ENCODE peak calls at places on chromosome 21, in five cellular contexts. One of them, this sample, is unnamed. For H3K27me3 and H3K4me1, the result is how much of the 10 kb centered on the place peaks cover.

GRCh38 chr21:27831821-27832569 is 865.1 kb upstream of the ADAMTS5 start:
- DNase-seq in ascending aorta: no peak
- DNase-seq in heart left ventricle: no peak
- DNase-seq in endothelial cell of umbilical vein: no peak
- DNase-seq in breast epithelium: no peak
- DNase-seq in this sample: no peak

GRCh38 chr21:45161039-45161945 is 86.9 kb downstream of the ADARB1 start:
- DNase-seq in ascending aorta: no peak
- DNase-seq in heart left ventricle: no peak
- DNase-seq in endothelial cell of umbilical vein: no peak
- DNase-seq in breast epithelium: peak
- DNase-seq in this sample: no peak

GRCh38 chr21:44927587-44928461 is 7.1 kb upstream of the ITGB2 start:
- DNase-seq in ascending aorta: no peak
- DNase-seq in heart left ventricle: peak
- DNase-seq in endothelial cell of umbilical vein: no peak
- DNase-seq in breast epithelium: peak
- DNase-seq in this sample: no peak

GRCh38 chr21:42599486-42599885 is 53.9 kb upstream of the PDE9A start:
- DNase-seq in ascending aorta: no peak
- DNase-seq in heart left ventricle: no peak
- DNase-seq in endothelial cell of umbilical vein: no peak
- DNase-seq in breast epithelium: no peak
- DNase-seq in this sample: no peak

GRCh38 chr21:17660449-17660848 is 47.7 kb upstream of the BTG3 start:
- DNase-seq in ascending aorta: no peak
- DNase-seq in heart left ventricle: no peak
- DNase-seq in endothelial cell of umbilical vein: no peak
- DNase-seq in breast epithelium: no peak
- DNase-seq in this sample: no peak

GRCh38 chr21:29639366-29640232 is 300.2 kb downstream of the GRIK1 start:
- DNase-seq in ascending aorta: no peak
- DNase-seq in heart left ventricle: no peak
- DNase-seq in endothelial cell of umbilical vein: no peak
- DNase-seq in breast epithelium: no peak
- DNase-seq in this sample: no peak

GRCh38 chr21:21688877-21689276 is 690.7 kb downstream of the NCAM2 start:
- DNase-seq in ascending aorta: no peak
- DNase-seq in heart left ventricle: no peak
- DNase-seq in endothelial cell of umbilical vein: no peak
- DNase-seq in breast epithelium: no peak
- DNase-seq in this sample: no peak

GRCh38 chr21:20814090-20814489 is 184.1 kb upstream of the NCAM2 start:
- DNase-seq in ascending aorta: no peak
- DNase-seq in heart left ventricle: no peak
- DNase-seq in endothelial cell of umbilical vein: no peak
- DNase-seq in breast epithelium: no peak
- DNase-seq in this sample: no peak

GRCh38 chr21:43337901-43338655 is 88.9 kb downstream of the SIK1 start:
- DNase-seq in ascending aorta: no peak
- DNase-seq in heart left ventricle: no peak
- DNase-seq in endothelial cell of umbilical vein: no peak
- DNase-seq in breast epithelium: no peak
- DNase-seq in this sample: no peak

GRCh38 chr21:44299458-44300261 is at the start of gene PFKL:
- DNase-seq in ascending aorta: peak
- DNase-seq in heart left ventricle: peak
- DNase-seq in endothelial cell of umbilical vein: peak
- DNase-seq in breast epithelium: peak
- DNase-seq in this sample: peak

GRCh38 chr21:37546949-37547614 is 180.5 kb downstream of the DYRK1A start:
- DNase-seq in ascending aorta: peak
- DNase-seq in heart left ventricle: no peak
- DNase-seq in endothelial cell of umbilical vein: peak
- DNase-seq in breast epithelium: no peak
- DNase-seq in this sample: no peak

GRCh38 chr21:36768496-36768895 is 69.6 kb downstream of the SIM2 start:
- DNase-seq in ascending aorta: no peak
- DNase-seq in heart left ventricle: no peak
- DNase-seq in endothelial cell of umbilical vein: no peak
- DNase-seq in breast epithelium: no peak
- DNase-seq in this sample: no peak

GRCh38 chr21:45859762-45860357 is 121.7 kb upstream of the COL6A1 start:
- DNase-seq in ascending aorta: peak
- DNase-seq in heart left ventricle: no peak
- DNase-seq in endothelial cell of umbilical vein: no peak
- DNase-seq in breast epithelium: no peak
- DNase-seq in this sample: no peak

GRCh38 chr21:29201186-29201585 is 70.7 kb downstream of the MAP3K7CL start:
- DNase-seq in ascending aorta: no peak
- DNase-seq in heart left ventricle: no peak
- DNase-seq in endothelial cell of umbilical vein: no peak
- DNase-seq in breast epithelium: no peak
- DNase-seq in this sample: no peak

GRCh38 chr21:37762606-37763005 is 153.7 kb downstream of the KCNJ6 start:
- DNase-seq in ascending aorta: no peak
- DNase-seq in heart left ventricle: no peak
- DNase-seq in endothelial cell of umbilical vein: no peak
- DNase-seq in breast epithelium: no peak
- DNase-seq in this sample: no peak

GRCh38 chr21:15221799-15222386 is 157.1 kb upstream of the NRIP1 start:
- DNase-seq in ascending aorta: peak
- DNase-seq in heart left ventricle: peak
- DNase-seq in endothelial cell of umbilical vein: no peak
- DNase-seq in breast epithelium: no peak
- DNase-seq in this sample: no peak

GRCh38 chr21:46060596-46061061 is 37.3 kb upstream of the COL6A2 start:
- DNase-seq in ascending aorta: peak
- DNase-seq in heart left ventricle: peak
- DNase-seq in endothelial cell of umbilical vein: no peak
- DNase-seq in breast epithelium: peak
- DNase-seq in this sample: no peak

GRCh38 chr21:38729745-38730401 is 75.9 kb upstream of the ETS2 start:
- DNase-seq in ascending aorta: no peak
- DNase-seq in heart left ventricle: no peak
- DNase-seq in endothelial cell of umbilical vein: no peak
- DNase-seq in breast epithelium: peak
- DNase-seq in this sample: no peak

GRCh38 chr21:42439284-42440186 is 35.8 kb downstream of the UBASH3A start:
- DNase-seq in ascending aorta: no peak
- DNase-seq in heart left ventricle: no peak
- DNase-seq in endothelial cell of umbilical vein: no peak
- DNase-seq in breast epithelium: no peak
- DNase-seq in this sample: no peak

GRCh38 chr21:14620152-14620551 is 74.0 kb upstream of the SAMSN1 start:
- DNase-seq in ascending aorta: no peak
- DNase-seq in heart left ventricle: no peak
- DNase-seq in endothelial cell of umbilical vein: no peak
- DNase-seq in breast epithelium: no peak
- DNase-seq in this sample: peak

GRCh38 chr21:38661296-38662223 is 144.2 kb upstream of the ETS2 start:
- DNase-seq in ascending aorta: peak
- DNase-seq in heart left ventricle: peak
- DNase-seq in endothelial cell of umbilical vein: peak
- DNase-seq in breast epithelium: no peak
- DNase-seq in this sample: peak

GRCh38 chr21:37767984-37768383 is 148.3 kb downstream of the KCNJ6 start:
- DNase-seq in ascending aorta: no peak
- DNase-seq in heart left ventricle: no peak
- DNase-seq in endothelial cell of umbilical vein: no peak
- DNase-seq in breast epithelium: no peak
- DNase-seq in this sample: no peak

GRCh38 chr21:35437941-35438340 is 388.8 kb upstream of the RUNX1 start:
- DNase-seq in ascending aorta: no peak
- DNase-seq in heart left ventricle: no peak
- DNase-seq in endothelial cell of umbilical vein: no peak
- DNase-seq in breast epithelium: no peak
- DNase-seq in this sample: no peak

GRCh38 chr21:32403201-32403701 is 9.3 kb upstream of the EVA1C start:
- DNase-seq in ascending aorta: peak
- DNase-seq in heart left ventricle: peak
- DNase-seq in endothelial cell of umbilical vein: peak
- DNase-seq in breast epithelium: no peak
- DNase-seq in this sample: peak

GRCh38 chr21:20445971-20446370 is 552.2 kb upstream of the NCAM2 start:
- DNase-seq in ascending aorta: no peak
- DNase-seq in heart left ventricle: no peak
- DNase-seq in endothelial cell of umbilical vein: no peak
- DNase-seq in breast epithelium: no peak
- DNase-seq in this sample: no peak

GRCh38 chr21:32114434-32115063 is 164.3 kb downstream of the MIS18A start:
- DNase-seq in ascending aorta: no peak
- DNase-seq in heart left ventricle: no peak
- DNase-seq in endothelial cell of umbilical vein: no peak
- DNase-seq in breast epithelium: no peak
- DNase-seq in this sample: no peak

GRCh38 chr21:45846373-45847160 is 135.0 kb upstream of the COL6A1 start:
- DNase-seq in ascending aorta: no peak
- DNase-seq in heart left ventricle: peak
- DNase-seq in endothelial cell of umbilical vein: no peak
- DNase-seq in breast epithelium: peak
- DNase-seq in this sample: peak

GRCh38 chr21:15076730-15077129 is 11.9 kb upstream of the NRIP1 start:
- DNase-seq in ascending aorta: no peak
- DNase-seq in heart left ventricle: no peak
- DNase-seq in endothelial cell of umbilical vein: no peak
- DNase-seq in breast epithelium: no peak
- DNase-seq in this sample: no peak

GRCh38 chr21:40668535-40669275 is 178.3 kb downstream of the DSCAM start:
- DNase-seq in ascending aorta: no peak
- DNase-seq in heart left ventricle: no peak
- DNase-seq in endothelial cell of umbilical vein: no peak
- DNase-seq in breast epithelium: no peak
- DNase-seq in this sample: no peak
- H3K27ac ChIP-seq in ascending aorta: no peak
- H3K27ac ChIP-seq in heart left ventricle: no peak
- H3K27ac ChIP-seq in endothelial cell of umbilical vein: no peak
- H3K27ac ChIP-seq in breast epithelium: no peak
- H3K27ac ChIP-seq in this sample: no peak

DNA sequence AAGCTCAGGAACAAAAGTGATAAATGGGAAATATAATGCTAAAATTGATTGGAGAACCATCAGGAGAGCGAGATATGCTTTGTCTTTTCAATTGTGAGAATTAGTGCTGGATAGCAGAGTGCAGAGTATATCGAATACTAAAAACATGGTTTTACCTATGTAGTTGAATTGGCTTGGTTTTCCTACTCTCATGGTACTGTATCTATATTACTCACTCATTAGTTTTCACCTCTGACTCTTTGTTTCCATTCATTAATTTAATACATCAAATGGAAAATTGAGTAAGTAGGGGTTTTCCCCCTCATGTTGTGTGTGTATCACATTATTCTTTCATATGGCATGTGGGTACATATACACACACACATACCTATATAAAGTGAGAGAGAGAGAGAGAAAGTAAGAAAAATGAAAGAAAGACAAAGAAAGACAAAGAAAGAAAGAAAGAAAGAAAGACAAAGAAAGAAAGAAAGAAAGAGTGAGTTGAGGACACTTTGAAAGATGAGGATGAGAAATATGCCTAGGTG is 1574.5 kb downstream of the MRPL39 start:
- DNase-seq in ascending aorta: no peak
- DNase-seq in heart left ventricle: no peak
- DNase-seq in endothelial cell of umbilical vein: no peak
- DNase-seq in breast epithelium: no peak
- DNase-seq in this sample: no peak
- H3K27me3 ChIP-seq in ascending aorta: under half
- H3K27me3 ChIP-seq in heart left ventricle: under half
- H3K27me3 ChIP-seq in endothelial cell of umbilical vein: under half
- H3K27me3 ChIP-seq in breast epithelium: under half
- H3K27me3 ChIP-seq in this sample: under half

DNA sequence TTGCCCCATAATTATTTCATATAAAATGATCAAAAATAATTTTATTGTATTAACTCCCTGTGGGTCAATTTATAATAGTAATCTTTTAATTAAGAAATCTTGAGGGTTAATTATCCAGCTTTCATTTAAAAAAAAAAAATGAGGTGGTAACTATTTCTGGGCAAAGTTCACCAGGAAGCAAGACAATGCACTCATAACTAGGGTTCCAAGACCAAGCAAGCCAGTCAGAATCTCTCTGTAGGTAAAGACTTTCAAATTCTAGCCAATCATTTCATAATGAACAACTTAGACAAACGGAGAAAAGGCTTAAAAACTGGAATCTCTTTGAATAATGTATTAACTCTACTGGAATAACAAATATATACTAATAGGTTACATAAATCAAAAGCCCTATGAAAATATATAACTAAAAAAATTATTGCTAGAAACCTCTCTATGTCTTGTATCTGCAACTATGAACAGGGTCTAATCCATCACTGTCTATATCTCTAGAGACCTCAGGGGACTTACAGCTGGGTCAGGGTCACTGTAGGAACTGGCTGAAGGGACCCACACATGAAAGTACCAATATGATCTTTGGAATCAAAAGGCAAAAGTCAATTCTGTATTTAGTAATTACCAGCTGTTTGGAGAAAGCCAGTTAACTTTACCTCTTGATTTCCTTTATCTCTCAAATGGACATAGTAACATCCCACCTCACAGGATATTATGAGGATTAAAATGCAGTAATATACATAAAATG is 43.3 kb downstream of the APP start:
- DNase-seq in ascending aorta: no peak
- DNase-seq in heart left ventricle: no peak
- DNase-seq in endothelial cell of umbilical vein: no peak
- DNase-seq in breast epithelium: no peak
- DNase-seq in this sample: peak
- H3K4me1 ChIP-seq in ascending aorta: under half
- H3K4me1 ChIP-seq in heart left ventricle: under half
- H3K4me1 ChIP-seq in endothelial cell of umbilical vein: half or more
- H3K4me1 ChIP-seq in breast epithelium: under half
- H3K4me1 ChIP-seq in this sample: under half

DNA sequence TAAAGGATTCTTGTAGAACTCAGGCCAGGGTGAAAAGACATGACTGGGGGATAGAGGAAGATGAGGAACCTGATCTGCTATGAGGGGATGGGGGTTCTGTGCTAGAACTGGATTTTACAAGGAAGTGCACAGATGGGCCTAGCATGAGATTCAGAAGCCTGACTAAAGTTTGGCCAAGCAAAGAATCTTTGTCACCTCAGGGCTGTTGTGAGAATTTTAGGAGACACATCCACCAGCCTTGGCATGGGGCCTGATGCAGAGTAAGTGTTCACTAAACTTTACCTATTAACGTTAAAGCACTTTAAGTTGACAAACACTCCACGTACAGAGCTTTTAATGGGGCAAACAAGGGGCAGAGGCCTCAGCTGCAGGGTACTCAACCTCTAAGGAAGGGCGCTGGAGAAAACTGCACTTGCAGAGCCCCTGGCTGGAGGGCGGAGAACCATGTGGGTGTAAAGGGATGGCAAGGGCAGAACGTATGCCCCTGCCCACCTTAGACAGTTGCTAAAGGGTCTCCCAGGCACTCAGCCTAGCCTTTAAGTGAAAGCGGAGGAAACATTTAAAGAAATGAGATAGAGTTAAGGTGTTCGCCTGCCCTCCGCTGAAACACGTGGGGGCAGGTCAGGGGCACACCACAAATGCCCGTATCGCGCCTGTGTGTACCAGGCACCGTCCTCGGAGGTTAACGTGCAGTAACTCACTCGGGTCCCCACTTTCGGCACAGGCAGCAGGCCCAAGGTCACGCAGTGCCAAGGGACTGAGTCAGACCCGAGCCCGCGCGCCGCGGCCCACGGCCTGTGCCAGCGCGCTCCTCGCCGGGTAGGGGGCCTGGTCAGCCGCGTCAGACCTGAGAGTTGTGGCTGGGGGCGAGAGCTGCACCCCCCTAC is 990 bp upstream of the MRPS6 start:
- DNase-seq in ascending aorta: peak
- DNase-seq in heart left ventricle: peak
- DNase-seq in endothelial cell of umbilical vein: no peak
- DNase-seq in breast epithelium: peak
- DNase-seq in this sample: peak
- H3K27ac ChIP-seq in ascending aorta: peak
- H3K27ac ChIP-seq in heart left ventricle: peak
- H3K27ac ChIP-seq in endothelial cell of umbilical vein: no peak
- H3K27ac ChIP-seq in breast epithelium: peak
- H3K27ac ChIP-seq in this sample: peak